ENCODE peak calls at places on chromosome 7, in four cellular contexts. X, T, E and Y are unnamed samples.

GRCh38 chr7:157771-158251 is 34.6 kb upstream of the FAM20C start:
- DNase-seq in X (no peak), T (no peak), E (no peak), Y (no peak)

GRCh38 chr7:73830872-73831655 is at the start of gene CLDN4:
- DNase-seq in X (peak), T (no peak), E (peak), Y (no peak)

GRCh38 chr7:35971133-35971995 is 170.5 kb downstream of the SEPTIN7 start:
- DNase-seq in X (no peak), T (no peak), E (no peak), Y (peak)

GRCh38 chr7:81317741-81318140 is 398.9 kb upstream of the SEMA3C start:
- DNase-seq in X (no peak), T (no peak), E (no peak), Y (no peak)

GRCh38 chr7:17640730-17641377 is 299.4 kb downstream of the SNX13 start:
- DNase-seq in X (no peak), T (no peak), E (no peak), Y (peak)

GRCh38 chr7:64307254-64308018 is 6.3 kb upstream of the ZNF736 start:
- DNase-seq in X (peak), T (peak), E (peak), Y (peak)

GRCh38 chr7:31100870-31101269 is 48.8 kb downstream of the ADCYAP1R1 start:
- DNase-seq in X (no peak), T (no peak), E (no peak), Y (peak)

GRCh38 chr7:138204989-138205298 is 128.7 kb downstream of the AKR1D1 start:
- DNase-seq in X (no peak), T (no peak), E (no peak), Y (no peak)

GRCh38 chr7:157004050-157004838 is 6.2 kb downstream of the MNX1 start:
- DNase-seq in X (peak), T (no peak), E (no peak), Y (no peak)

GRCh38 chr7:129439963-129440625 is 5.9 kb downstream of the STRIP2 start:
- DNase-seq in X (no peak), T (no peak), E (no peak), Y (no peak)

GRCh38 chr7:7696458-7697119 is 21.8 kb downstream of the RPA3 start:
- DNase-seq in X (no peak), T (no peak), E (no peak), Y (no peak)

GRCh38 chr7:5567810-5568209 is 144.2 kb upstream of the TNRC18 start:
- DNase-seq in X (no peak), T (no peak), E (no peak), Y (peak)

GRCh38 chr7:43888983-43889945 is 17.1 kb downstream of the URGCP start:
- DNase-seq in X (no peak), T (no peak), E (no peak), Y (no peak)

GRCh38 chr7:27910341-27910740 is 170.4 kb downstream of the TAX1BP1 start:
- DNase-seq in X (peak), T (no peak), E (no peak), Y (no peak)

GRCh38 chr7:144720139-144720538 is 115.7 kb downstream of the TPK1 start:
- DNase-seq in X (no peak), T (no peak), E (no peak), Y (no peak)

GRCh38 chr7:98178321-98178720 is 32.9 kb upstream of the BHLHA15 start:
- DNase-seq in X (no peak), T (no peak), E (peak), Y (no peak)

GRCh38 chr7:90931996-90932912 is 332.0 kb upstream of the FZD1 start:
- DNase-seq in X (no peak), T (no peak), E (no peak), Y (peak)

GRCh38 chr7:142795339-142795863 is 24.6 kb downstream of the PRSS2 start:
- DNase-seq in X (no peak), T (no peak), E (no peak), Y (no peak)

GRCh38 chr7:37352974-37353948 is 95.4 kb downstream of the ELMO1 start:
- DNase-seq in X (peak), T (peak), E (no peak), Y (peak)

GRCh38 chr7:27269455-27269854 is 26.9 kb downstream of the EVX1 start:
- DNase-seq in X (no peak), T (no peak), E (no peak), Y (no peak)

GRCh38 chr7:43164757-43165156 is 52.3 kb downstream of the HECW1 start:
- DNase-seq in X (no peak), T (no peak), E (no peak), Y (peak)

GRCh38 chr7:40866601-40867000 is 731.8 kb downstream of the SUGCT start:
- DNase-seq in X (no peak), T (no peak), E (no peak), Y (no peak)

GRCh38 chr7:126856691-126857291 is 395.9 kb downstream of the GRM8 start:
- DNase-seq in X (no peak), T (no peak), E (no peak), Y (peak)

GRCh38 chr7:24834150-24834798 is 77.0 kb upstream of the GSDME start:
- DNase-seq in X (no peak), T (peak), E (peak), Y (peak)

GRCh38 chr7:80439894-80440811 is 71.7 kb downstream of the GNAT3 start:
- DNase-seq in X (no peak), T (no peak), E (no peak), Y (no peak)

GRCh38 chr7:117837841-117838240 is 35.4 kb downstream of the CTTNBP2 start:
- DNase-seq in X (no peak), T (no peak), E (no peak), Y (no peak)

GRCh38 chr7:3641556-3641955 is 340.5 kb downstream of the SDK1 start:
- DNase-seq in X (no peak), T (no peak), E (no peak), Y (no peak)

GRCh38 chr7:30478349-30479228 is at the start of gene NOD1:
- DNase-seq in X (peak), T (peak), E (peak), Y (peak)

GRCh38 chr7:23275906-23276305 is 23.2 kb upstream of the MALSU1 start:
- DNase-seq in X (no peak), T (no peak), E (no peak), Y (no peak)

GRCh38 chr7:28986723-28987122 is 28.6 kb upstream of the TRIL start:
- DNase-seq in X (no peak), T (no peak), E (no peak), Y (no peak)

GRCh38 chr7:149838224-149838991 is at the start of gene ZNF862:
- DNase-seq in X (peak), T (peak), E (peak), Y (peak)

GRCh38 chr7:92754756-92755581 is 81.4 kb downstream of the CDK6 start:
- DNase-seq in X (peak), T (no peak), E (no peak), Y (no peak)

GRCh38 chr7:128387216-128387615 is 22.6 kb downstream of the IMPDH1 start:
- DNase-seq in X (no peak), T (no peak), E (no peak), Y (no peak)

GRCh38 chr7:137986252-137987010 is 15.5 kb downstream of the CREB3L2 start:
- DNase-seq in X (no peak), T (no peak), E (no peak), Y (no peak)

GRCh38 chr7:20200965-20201364 is 16.2 kb downstream of the MACC1 start:
- DNase-seq in X (no peak), T (no peak), E (no peak), Y (no peak)

GRCh38 chr7:18552943-18553584 is 57.5 kb downstream of the HDAC9 start:
- DNase-seq in X (no peak), T (no peak), E (no peak), Y (no peak)

GRCh38 chr7:132577206-132578049 is 1.2 kb upstream of the PLXNA4 start:
- DNase-seq in X (peak), T (no peak), E (no peak), Y (peak)
- TF ChIP-seq CTCF in X (no peak), T (no peak), E (no peak), Y (no peak)

GRCh38 chr7:102294589-102294988 is 7.9 kb downstream of the SH2B2 start:
- DNase-seq in X (no peak), T (no peak), E (no peak), Y (no peak)

GRCh38 chr7:102296179-102296438 is 9.4 kb downstream of the SH2B2 start:
- DNase-seq in X (no peak), T (no peak), E (no peak), Y (no peak)

GRCh38 chr7:102295346-102296178 is 8.9 kb downstream of the SH2B2 start:
- DNase-seq in X (no peak), T (no peak), E (no peak), Y (no peak)

GRCh38 chr7:102297487-102298218 is 11.0 kb downstream of the SH2B2 start:
- DNase-seq in X (no peak), T (no peak), E (no peak), Y (no peak)

GRCh38 chr7:102296514-102296913 is 9.8 kb downstream of the SH2B2 start:
- DNase-seq in X (no peak), T (no peak), E (no peak), Y (no peak)
- TF ChIP-seq CTCF in X (no peak), T (no peak), E (no peak), Y (no peak)

DNA sequence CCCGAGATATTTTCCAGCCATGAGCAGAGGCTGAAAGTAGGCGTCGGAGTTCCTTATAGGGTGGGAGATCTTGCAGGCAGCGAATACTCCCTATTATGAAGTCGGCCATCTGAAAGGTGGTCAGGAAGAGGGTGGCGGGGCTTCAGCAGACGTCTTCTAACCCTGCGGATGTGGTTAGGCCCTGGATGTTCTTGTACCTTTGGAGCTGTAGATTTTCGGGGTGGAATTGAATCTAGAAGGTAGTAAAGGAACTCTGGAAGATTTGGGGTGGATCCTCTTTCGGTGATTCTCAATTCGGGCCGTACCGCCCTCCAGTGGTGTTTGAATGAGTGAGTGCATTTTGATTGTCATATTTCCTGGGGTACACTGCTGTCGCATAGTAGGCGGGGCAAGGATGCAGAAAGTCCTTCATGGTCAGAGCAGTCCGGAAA is 635 bp downstream of the NUP205 start:
- DNase-seq in X (peak), T (peak), E (peak), Y (peak)
- TF ChIP-seq CTCF in X (peak), T (peak), E (peak), Y (peak)

GRCh38 chr7:95357623-95358022 is 33.3 kb upstream of the PON1 start:
- DNase-seq in X (no peak), T (no peak), E (no peak), Y (no peak)
- TF ChIP-seq CTCF in X (no peak), T (no peak), E (peak), Y (no peak)

GRCh38 chr7:100874577-100875355 is at the start of gene SRRT:
- DNase-seq in X (peak), T (peak), E (peak), Y (peak)
- TF ChIP-seq CTCF in X (peak), T (no peak), E (peak), Y (no peak)